ENCODE peak calls at places on chromosome 13, in five cellular contexts. One of them, this sample, is unnamed.

GRCh38 chr13:64305246-64305645 is 2889.6 kb upstream of the PCDH20 start:
- DNase-seq in AG04450: no peak
- DNase-seq in A673: no peak
- DNase-seq in thoracic aorta: no peak
- DNase-seq in lung: no peak
- DNase-seq in this sample: peak

GRCh38 chr13:105144936-105145335 is 1390.5 kb downstream of the EFNB2 start:
- DNase-seq in lung: no peak
- DNase-seq in AG04450: no peak
- DNase-seq in A673: no peak
- DNase-seq in thoracic aorta: no peak
- DNase-seq in this sample: no peak

GRCh38 chr13:101085551-101085950 is 330.8 kb downstream of the NALCN start:
- DNase-seq in AG04450: no peak
- DNase-seq in A673: no peak
- DNase-seq in thoracic aorta: no peak
- DNase-seq in lung: no peak
- DNase-seq in this sample: no peak

GRCh38 chr13:45928843-45929242 is 77.3 kb upstream of the SIAH3 start:
- DNase-seq in A673: peak
- DNase-seq in lung: no peak
- DNase-seq in thoracic aorta: no peak
- DNase-seq in AG04450: no peak
- DNase-seq in this sample: peak

GRCh38 chr13:73934215-73934623 is 200.0 kb downstream of the KLF12 start:
- DNase-seq in AG04450: no peak
- DNase-seq in thoracic aorta: no peak
- DNase-seq in A673: peak
- DNase-seq in lung: no peak
- DNase-seq in this sample: peak

GRCh38 chr13:52879950-52880650 is 31.7 kb upstream of the PCDH8 start:
- DNase-seq in AG04450: no peak
- DNase-seq in A673: no peak
- DNase-seq in thoracic aorta: no peak
- DNase-seq in lung: no peak
- DNase-seq in this sample: no peak

GRCh38 chr13:43095771-43096719 is 72.7 kb downstream of the DNAJC15 start:
- DNase-seq in thoracic aorta: no peak
- DNase-seq in A673: no peak
- DNase-seq in AG04450: no peak
- DNase-seq in lung: no peak
- DNase-seq in this sample: no peak

GRCh38 chr13:51342706-51343105 is 3.2 kb downstream of the SERPINE3 start:
- DNase-seq in AG04450: peak
- DNase-seq in lung: no peak
- DNase-seq in thoracic aorta: no peak
- DNase-seq in A673: no peak
- DNase-seq in this sample: peak

GRCh38 chr13:109180905-109181425 is 551.6 kb downstream of the MYO16 start:
- DNase-seq in thoracic aorta: no peak
- DNase-seq in lung: no peak
- DNase-seq in A673: peak
- DNase-seq in AG04450: peak
- DNase-seq in this sample: peak

GRCh38 chr13:31067416-31068118 is 94.1 kb downstream of the HSPH1 start:
- DNase-seq in AG04450: no peak
- DNase-seq in thoracic aorta: no peak
- DNase-seq in A673: no peak
- DNase-seq in lung: no peak
- DNase-seq in this sample: peak

GRCh38 chr13:102651392-102651791 is 43.5 kb downstream of the METTL21C start:
- DNase-seq in A673: peak
- DNase-seq in lung: no peak
- DNase-seq in thoracic aorta: no peak
- DNase-seq in AG04450: no peak
- DNase-seq in this sample: peak

GRCh38 chr13:76886292-76887061 is at the start of gene KCTD12:
- DNase-seq in lung: peak
- DNase-seq in AG04450: no peak
- DNase-seq in A673: peak
- DNase-seq in thoracic aorta: peak
- DNase-seq in this sample: peak

GRCh38 chr13:76888421-76888820 is 2.2 kb upstream of the KCTD12 start:
- DNase-seq in thoracic aorta: no peak
- DNase-seq in AG04450: no peak
- DNase-seq in lung: no peak
- DNase-seq in A673: no peak
- DNase-seq in this sample: peak

GRCh38 chr13:76885203-76886004 is 801 bp downstream of the KCTD12 start:
- DNase-seq in A673: peak
- DNase-seq in thoracic aorta: no peak
- DNase-seq in lung: peak
- DNase-seq in AG04450: no peak
- DNase-seq in this sample: peak

GRCh38 chr13:76886005-76886291 is 257 bp downstream of the KCTD12 start:
- DNase-seq in AG04450: no peak
- DNase-seq in lung: no peak
- DNase-seq in A673: no peak
- DNase-seq in thoracic aorta: no peak
- DNase-seq in this sample: no peak

DNA sequence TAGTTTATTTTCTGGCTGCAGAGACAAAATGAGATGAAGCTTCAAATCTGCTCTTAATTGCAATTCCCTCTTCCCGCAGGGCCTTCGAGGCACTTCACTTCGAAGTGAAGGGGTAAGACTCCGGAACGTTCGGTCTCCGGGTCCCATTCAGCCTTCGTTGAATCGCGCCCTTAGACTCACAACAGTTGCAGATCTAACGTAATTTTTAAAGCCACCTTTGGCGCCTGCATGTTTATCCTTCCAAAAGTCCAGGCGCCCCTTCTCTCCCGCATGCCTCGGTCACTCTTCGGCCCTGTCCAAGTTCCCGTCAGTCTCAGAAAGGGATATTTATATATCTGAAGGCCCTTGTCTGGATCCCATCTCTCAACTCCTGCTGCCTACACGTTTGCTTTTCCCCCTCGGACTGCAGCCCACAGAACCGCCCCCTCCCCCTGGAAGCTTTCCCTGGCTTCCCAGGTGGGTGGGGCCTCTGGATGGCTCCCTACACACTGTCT is 912 bp upstream of the KCTD12 start:
- DNase-seq in thoracic aorta: no peak
- DNase-seq in lung: no peak
- DNase-seq in AG04450: no peak
- DNase-seq in A673: no peak
- DNase-seq in this sample: no peak
- H3K4me3 ChIP-seq in thoracic aorta: peak
- H3K4me3 ChIP-seq in lung: no peak
- H3K4me3 ChIP-seq in AG04450: peak
- H3K4me3 ChIP-seq in A673: peak
- H3K4me3 ChIP-seq in this sample: peak

DNA sequence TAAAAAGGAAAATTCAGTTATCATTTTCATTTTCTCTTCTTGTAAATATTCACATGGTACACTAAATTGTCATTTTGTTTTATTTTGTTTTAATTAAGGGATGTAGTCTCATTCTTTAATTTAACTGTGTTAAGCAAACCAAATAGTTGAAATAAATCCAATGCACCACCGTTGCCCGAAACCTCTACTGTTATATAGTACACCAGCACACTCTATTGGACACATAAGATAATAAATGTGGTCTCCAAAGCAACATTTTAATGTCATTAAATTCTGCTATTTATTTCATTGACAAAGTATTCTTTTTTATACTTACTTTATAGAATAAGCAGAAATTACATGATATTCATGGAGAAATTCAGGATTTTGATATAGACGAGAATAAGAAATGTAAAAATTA is 156.4 kb upstream of the FREM2 start:
- DNase-seq in thoracic aorta: no peak
- DNase-seq in AG04450: no peak
- DNase-seq in A673: peak
- DNase-seq in lung: no peak
- DNase-seq in this sample: peak
- TF ChIP-seq CTCF in thoracic aorta: no peak
- TF ChIP-seq CTCF in AG04450: no peak
- TF ChIP-seq CTCF in A673: peak
- TF ChIP-seq CTCF in lung: no peak
- TF ChIP-seq CTCF in this sample: peak

DNA sequence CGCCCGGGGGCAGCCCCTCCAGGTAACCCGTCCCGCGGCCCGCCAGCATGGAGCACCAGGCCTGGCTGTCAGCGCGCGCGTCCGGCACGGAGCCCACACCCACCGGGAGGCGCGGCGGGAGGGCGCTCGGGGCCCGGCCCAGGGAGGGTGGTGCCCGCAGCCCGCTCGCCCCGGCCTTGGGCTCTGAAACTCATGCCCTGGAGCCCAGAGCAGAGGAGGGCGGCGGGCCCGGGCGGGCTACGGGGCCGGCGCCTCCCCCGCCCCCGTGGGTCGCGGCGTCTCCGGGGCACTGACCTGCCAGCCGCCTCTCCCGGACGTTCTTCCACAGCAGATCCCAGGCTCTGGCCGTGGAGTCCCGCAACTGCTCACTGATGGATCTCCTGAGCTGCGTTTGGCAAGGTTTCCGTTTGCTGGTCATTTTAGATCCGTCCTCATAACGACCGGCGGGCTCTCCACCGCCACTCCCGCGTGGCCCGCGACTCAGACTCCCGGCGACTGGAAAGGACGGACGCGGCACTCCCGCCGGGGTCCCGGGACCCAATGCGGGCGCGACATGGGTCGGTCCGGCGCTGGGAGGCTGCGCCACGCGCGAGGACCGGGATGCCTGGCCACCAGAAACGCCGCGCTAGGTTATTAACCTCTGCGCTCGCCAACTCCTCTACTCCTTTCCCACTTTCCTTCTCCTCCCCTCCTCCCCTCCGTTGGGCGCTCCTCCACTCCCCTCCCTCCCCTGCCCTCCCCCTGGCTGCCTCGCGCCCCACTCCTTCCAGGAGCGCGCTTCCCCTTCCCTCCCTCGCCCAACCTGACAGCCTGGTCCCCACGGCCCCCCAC is 64.7 kb upstream of the STARD13 start:
- DNase-seq in AG04450: no peak
- DNase-seq in A673: peak
- DNase-seq in thoracic aorta: no peak
- DNase-seq in lung: peak
- DNase-seq in this sample: no peak
- H3K4me3 ChIP-seq in AG04450: peak
- H3K4me3 ChIP-seq in A673: peak
- H3K4me3 ChIP-seq in thoracic aorta: peak
- H3K4me3 ChIP-seq in lung: peak
- H3K4me3 ChIP-seq in this sample: peak

GRCh38 chr13:75537401-75538365 is at the start of gene COMMD6:
- DNase-seq in lung: peak
- DNase-seq in AG04450: peak
- DNase-seq in A673: peak
- DNase-seq in thoracic aorta: peak
- DNase-seq in this sample: peak
- TF ChIP-seq CTCF in lung: peak
- TF ChIP-seq CTCF in AG04450: peak
- TF ChIP-seq CTCF in A673: no peak
- TF ChIP-seq CTCF in thoracic aorta: peak
- TF ChIP-seq CTCF in this sample: peak

GRCh38 chr13:112846411-112847115 is 122.5 kb upstream of the MCF2L start:
- DNase-seq in A673: no peak
- DNase-seq in AG04450: no peak
- DNase-seq in lung: no peak
- DNase-seq in thoracic aorta: no peak
- DNase-seq in this sample: no peak

GRCh38 chr13:112851107-112852046 is 117.6 kb upstream of the MCF2L start:
- DNase-seq in AG04450: no peak
- DNase-seq in A673: no peak
- DNase-seq in lung: no peak
- DNase-seq in thoracic aorta: no peak
- DNase-seq in this sample: peak

GRCh38 chr13:112852392-112852791 is 116.6 kb upstream of the MCF2L start:
- DNase-seq in lung: no peak
- DNase-seq in A673: no peak
- DNase-seq in thoracic aorta: no peak
- DNase-seq in AG04450: no peak
- DNase-seq in this sample: no peak

GRCh38 chr13:112850273-112850672 is 118.7 kb upstream of the MCF2L start:
- DNase-seq in AG04450: no peak
- DNase-seq in A673: no peak
- DNase-seq in lung: no peak
- DNase-seq in thoracic aorta: no peak
- DNase-seq in this sample: no peak

GRCh38 chr13:112849500-112849899 is 119.5 kb upstream of the MCF2L start:
- DNase-seq in thoracic aorta: no peak
- DNase-seq in lung: peak
- DNase-seq in AG04450: no peak
- DNase-seq in A673: peak
- DNase-seq in this sample: peak
- H3K4me3 ChIP-seq in thoracic aorta: no peak
- H3K4me3 ChIP-seq in lung: no peak
- H3K4me3 ChIP-seq in AG04450: no peak
- H3K4me3 ChIP-seq in A673: no peak
- H3K4me3 ChIP-seq in this sample: no peak

GRCh38 chr13:92716749-92717148 is 509.9 kb upstream of the GPC6 start:
- DNase-seq in A673: peak
- DNase-seq in thoracic aorta: no peak
- DNase-seq in AG04450: no peak
- DNase-seq in lung: no peak
- DNase-seq in this sample: peak
- TF ChIP-seq CTCF in A673: peak
- TF ChIP-seq CTCF in thoracic aorta: peak
- TF ChIP-seq CTCF in AG04450: peak
- TF ChIP-seq CTCF in lung: no peak
- TF ChIP-seq CTCF in this sample: peak

DNA sequence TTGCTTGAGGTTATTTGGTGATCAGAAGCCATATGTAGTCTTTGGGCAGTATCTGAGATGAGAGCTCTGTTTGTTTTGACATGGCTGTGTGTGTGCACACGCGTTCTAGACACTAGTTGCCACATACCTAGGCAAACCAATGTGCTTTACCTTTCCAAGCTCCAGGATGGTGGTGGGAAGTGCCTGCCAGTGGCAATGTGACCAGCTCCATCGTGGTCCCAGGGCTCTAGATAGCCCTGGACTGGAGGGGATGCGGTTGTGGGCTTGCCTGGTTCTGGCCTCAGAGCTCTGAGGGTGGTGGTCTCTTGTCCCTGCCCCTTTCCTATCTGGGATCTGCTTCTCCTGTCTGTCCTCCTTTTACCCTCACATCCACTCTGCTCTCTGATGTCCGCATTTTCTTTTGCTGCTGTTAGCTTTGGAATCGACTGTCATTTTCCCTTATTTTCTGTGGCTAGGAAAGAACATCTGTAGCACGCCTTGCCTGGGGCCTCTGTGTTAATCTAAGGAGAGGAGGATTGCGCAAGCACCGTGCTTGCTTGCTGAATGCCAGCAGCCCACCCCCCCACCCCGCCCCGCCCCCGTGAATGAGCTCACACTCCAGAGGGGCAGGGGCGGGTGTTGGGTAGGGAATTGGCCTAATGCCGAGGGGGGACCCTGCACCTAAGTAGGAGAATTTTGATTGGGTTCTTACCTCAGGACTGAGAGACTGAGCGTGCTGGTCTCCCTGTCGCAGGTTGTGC is 89.5 kb downstream of the ARHGEF7 start:
- DNase-seq in thoracic aorta: peak
- DNase-seq in lung: peak
- DNase-seq in AG04450: peak
- DNase-seq in A673: peak
- DNase-seq in this sample: peak
- H3K4me3 ChIP-seq in thoracic aorta: peak
- H3K4me3 ChIP-seq in lung: no peak
- H3K4me3 ChIP-seq in AG04450: peak
- H3K4me3 ChIP-seq in A673: no peak
- H3K4me3 ChIP-seq in this sample: no peak